ENCODE peak calls at places on chromosomes 5 and 9, in five cellular contexts. Z, U, M, F and E are unnamed samples.

GRCh38 chr5:153534102-153534501 is 43.6 kb downstream of the GRIA1 start:
- DNase-seq in F (no peak), Z (no peak), M (no peak), U (no peak), E (no peak)

GRCh38 chr9:90942555-90942954 is 140.9 kb downstream of the SYK start:
- DNase-seq in M (no peak), U (no peak), F (peak; percentile 34), Z (no peak), E (no peak)

GRCh38 chr5:98069876-98070512 is 703.5 kb upstream of the RGMB start:
- DNase-seq in U (no peak), M (no peak), F (no peak), Z (no peak), E (no peak)

GRCh38 chr5:157343842-157344790 is 78.2 kb downstream of the CYFIP2 start:
- DNase-seq in U (no peak), F (no peak), M (no peak), Z (no peak), E (no peak)

GRCh38 chr5:177994063-177994462 is 2.0 kb downstream of the PROP1 start:
- DNase-seq in Z (no peak), F (no peak), M (no peak), U (no peak), E (no peak)

GRCh38 chr5:61280205-61280604 is 51.9 kb upstream of the ZSWIM6 start:
- DNase-seq in M (no peak), F (no peak), U (no peak), Z (peak; percentile 54), E (no peak)

GRCh38 chr9:37957664-37957953 is 53.7 kb upstream of the SLC25A51 start:
- DNase-seq in Z (no peak), U (no peak), M (no peak), F (no peak), E (no peak)

GRCh38 chr5:13816126-13816525 is 128.4 kb downstream of the DNAH5 start:
- DNase-seq in F (no peak), U (no peak), Z (no peak), M (no peak), E (no peak)

GRCh38 chr5:39712316-39713223 is 287.8 kb upstream of the DAB2 start:
- DNase-seq in Z (no peak), U (no peak), F (no peak), M (no peak), E (no peak)

GRCh38 chr9:127525426-127526188 is 74.3 kb downstream of the LRSAM1 start:
- DNase-seq in U (no peak), F (no peak), M (no peak), Z (peak; percentile 40), E (peak; percentile 46)